ENCODE peak calls at places on chromosomes 12 and 14, in seven cellular contexts. One of them, this sample, is unnamed.

GRCh38 chr12:9692909-9693308 is 23.4 kb downstream of the CLEC2D start:
- DNase-seq in stimulated activated CD8-positive, alpha-beta memory T cell treated with anti-CD3 and anti-CD28 coated beads, Interleukin-4, amount 100 ng/mL, for 1 hour: no peak
- DNase-seq in activated T-cell treated with anti-CD3 and anti-CD28 coated beads, Interleukin-2, amount 50 U/mL, for 72 hours: no peak
- DNase-seq in ascending aorta: no peak
- DNase-seq in effector CD8-positive, alpha-beta T cell: no peak
- DNase-seq in T-helper 1 cell: no peak
- DNase-seq in skeletal muscle cell: no peak
- DNase-seq in this sample: no peak

GRCh38 chr12:60421741-60422140 is 825.9 kb downstream of the SLC16A7 start:
- DNase-seq in stimulated activated CD8-positive, alpha-beta memory T cell treated with anti-CD3 and anti-CD28 coated beads, Interleukin-4, amount 100 ng/mL, for 1 hour: no peak
- DNase-seq in activated T-cell treated with anti-CD3 and anti-CD28 coated beads, Interleukin-2, amount 50 U/mL, for 72 hours: no peak
- DNase-seq in ascending aorta: no peak
- DNase-seq in effector CD8-positive, alpha-beta T cell: no peak
- DNase-seq in T-helper 1 cell: no peak
- DNase-seq in skeletal muscle cell: no peak
- DNase-seq in this sample: no peak

GRCh38 chr14:37580146-37580545 is 14.9 kb downstream of the FOXA1 start:
- DNase-seq in stimulated activated CD8-positive, alpha-beta memory T cell treated with anti-CD3 and anti-CD28 coated beads, Interleukin-4, amount 100 ng/mL, for 1 hour: no peak
- DNase-seq in activated T-cell treated with anti-CD3 and anti-CD28 coated beads, Interleukin-2, amount 50 U/mL, for 72 hours: no peak
- DNase-seq in ascending aorta: no peak
- DNase-seq in effector CD8-positive, alpha-beta T cell: no peak
- DNase-seq in T-helper 1 cell: no peak
- DNase-seq in skeletal muscle cell: no peak
- DNase-seq in this sample: no peak

GRCh38 chr12:56029666-56030293 is 8.9 kb downstream of the IKZF4 start:
- DNase-seq in stimulated activated CD8-positive, alpha-beta memory T cell treated with anti-CD3 and anti-CD28 coated beads, Interleukin-4, amount 100 ng/mL, for 1 hour: no peak
- DNase-seq in activated T-cell treated with anti-CD3 and anti-CD28 coated beads, Interleukin-2, amount 50 U/mL, for 72 hours: peak
- DNase-seq in ascending aorta: no peak
- DNase-seq in effector CD8-positive, alpha-beta T cell: peak
- DNase-seq in T-helper 1 cell: peak
- DNase-seq in skeletal muscle cell: no peak
- DNase-seq in this sample: peak

GRCh38 chr12:121246893-121247557 is 37.1 kb downstream of the P2RX4 start:
- DNase-seq in stimulated activated CD8-positive, alpha-beta memory T cell treated with anti-CD3 and anti-CD28 coated beads, Interleukin-4, amount 100 ng/mL, for 1 hour: no peak
- DNase-seq in activated T-cell treated with anti-CD3 and anti-CD28 coated beads, Interleukin-2, amount 50 U/mL, for 72 hours: no peak
- DNase-seq in ascending aorta: no peak
- DNase-seq in effector CD8-positive, alpha-beta T cell: no peak
- DNase-seq in T-helper 1 cell: no peak
- DNase-seq in skeletal muscle cell: no peak
- DNase-seq in this sample: no peak

GRCh38 chr12:42705863-42706262 is 116.3 kb upstream of the PRICKLE1 start:
- DNase-seq in stimulated activated CD8-positive, alpha-beta memory T cell treated with anti-CD3 and anti-CD28 coated beads, Interleukin-4, amount 100 ng/mL, for 1 hour: no peak
- DNase-seq in activated T-cell treated with anti-CD3 and anti-CD28 coated beads, Interleukin-2, amount 50 U/mL, for 72 hours: no peak
- DNase-seq in ascending aorta: peak
- DNase-seq in effector CD8-positive, alpha-beta T cell: no peak
- DNase-seq in T-helper 1 cell: no peak
- DNase-seq in skeletal muscle cell: peak
- DNase-seq in this sample: no peak

GRCh38 chr12:44372259-44372658 is 503.9 kb downstream of the NELL2 start:
- DNase-seq in stimulated activated CD8-positive, alpha-beta memory T cell treated with anti-CD3 and anti-CD28 coated beads, Interleukin-4, amount 100 ng/mL, for 1 hour: no peak
- DNase-seq in activated T-cell treated with anti-CD3 and anti-CD28 coated beads, Interleukin-2, amount 50 U/mL, for 72 hours: no peak
- DNase-seq in ascending aorta: no peak
- DNase-seq in effector CD8-positive, alpha-beta T cell: no peak
- DNase-seq in T-helper 1 cell: no peak
- DNase-seq in skeletal muscle cell: peak
- DNase-seq in this sample: no peak

GRCh38 chr12:93780115-93780641 is 103.0 kb downstream of the CRADD start:
- DNase-seq in stimulated activated CD8-positive, alpha-beta memory T cell treated with anti-CD3 and anti-CD28 coated beads, Interleukin-4, amount 100 ng/mL, for 1 hour: no peak
- DNase-seq in activated T-cell treated with anti-CD3 and anti-CD28 coated beads, Interleukin-2, amount 50 U/mL, for 72 hours: no peak
- DNase-seq in ascending aorta: no peak
- DNase-seq in effector CD8-positive, alpha-beta T cell: no peak
- DNase-seq in T-helper 1 cell: no peak
- DNase-seq in skeletal muscle cell: no peak
- DNase-seq in this sample: no peak

GRCh38 chr12:126784328-126784921 is 1482.5 kb upstream of the TMEM132C start:
- DNase-seq in stimulated activated CD8-positive, alpha-beta memory T cell treated with anti-CD3 and anti-CD28 coated beads, Interleukin-4, amount 100 ng/mL, for 1 hour: no peak
- DNase-seq in activated T-cell treated with anti-CD3 and anti-CD28 coated beads, Interleukin-2, amount 50 U/mL, for 72 hours: peak
- DNase-seq in ascending aorta: no peak
- DNase-seq in effector CD8-positive, alpha-beta T cell: no peak
- DNase-seq in T-helper 1 cell: no peak
- DNase-seq in skeletal muscle cell: no peak
- DNase-seq in this sample: no peak

GRCh38 chr12:71440393-71441349 is 1.1 kb downstream of the LGR5 start:
- DNase-seq in stimulated activated CD8-positive, alpha-beta memory T cell treated with anti-CD3 and anti-CD28 coated beads, Interleukin-4, amount 100 ng/mL, for 1 hour: no peak
- DNase-seq in activated T-cell treated with anti-CD3 and anti-CD28 coated beads, Interleukin-2, amount 50 U/mL, for 72 hours: no peak
- DNase-seq in ascending aorta: no peak
- DNase-seq in effector CD8-positive, alpha-beta T cell: no peak
- DNase-seq in T-helper 1 cell: peak
- DNase-seq in skeletal muscle cell: no peak
- DNase-seq in this sample: no peak

GRCh38 chr12:127779301-127780045 is 487.5 kb upstream of the TMEM132C start:
- DNase-seq in stimulated activated CD8-positive, alpha-beta memory T cell treated with anti-CD3 and anti-CD28 coated beads, Interleukin-4, amount 100 ng/mL, for 1 hour: no peak
- DNase-seq in activated T-cell treated with anti-CD3 and anti-CD28 coated beads, Interleukin-2, amount 50 U/mL, for 72 hours: no peak
- DNase-seq in ascending aorta: no peak
- DNase-seq in effector CD8-positive, alpha-beta T cell: no peak
- DNase-seq in T-helper 1 cell: no peak
- DNase-seq in skeletal muscle cell: no peak
- DNase-seq in this sample: no peak

GRCh38 chr12:32106153-32106516 is 512 bp upstream of the BICD1 start:
- DNase-seq in stimulated activated CD8-positive, alpha-beta memory T cell treated with anti-CD3 and anti-CD28 coated beads, Interleukin-4, amount 100 ng/mL, for 1 hour: no peak
- DNase-seq in activated T-cell treated with anti-CD3 and anti-CD28 coated beads, Interleukin-2, amount 50 U/mL, for 72 hours: no peak
- DNase-seq in ascending aorta: no peak
- DNase-seq in effector CD8-positive, alpha-beta T cell: no peak
- DNase-seq in T-helper 1 cell: no peak
- DNase-seq in skeletal muscle cell: no peak
- DNase-seq in this sample: no peak

GRCh38 chr14:71497645-71498086 is 434.6 kb upstream of the RGS6 start:
- DNase-seq in stimulated activated CD8-positive, alpha-beta memory T cell treated with anti-CD3 and anti-CD28 coated beads, Interleukin-4, amount 100 ng/mL, for 1 hour: no peak
- DNase-seq in activated T-cell treated with anti-CD3 and anti-CD28 coated beads, Interleukin-2, amount 50 U/mL, for 72 hours: peak
- DNase-seq in ascending aorta: no peak
- DNase-seq in effector CD8-positive, alpha-beta T cell: no peak
- DNase-seq in T-helper 1 cell: peak
- DNase-seq in skeletal muscle cell: no peak
- DNase-seq in this sample: no peak

GRCh38 chr12:94100990-94101901 is 47.1 kb upstream of the PLXNC1 start:
- DNase-seq in stimulated activated CD8-positive, alpha-beta memory T cell treated with anti-CD3 and anti-CD28 coated beads, Interleukin-4, amount 100 ng/mL, for 1 hour: peak
- DNase-seq in activated T-cell treated with anti-CD3 and anti-CD28 coated beads, Interleukin-2, amount 50 U/mL, for 72 hours: peak
- DNase-seq in ascending aorta: peak
- DNase-seq in effector CD8-positive, alpha-beta T cell: peak
- DNase-seq in T-helper 1 cell: peak
- DNase-seq in skeletal muscle cell: no peak
- DNase-seq in this sample: peak

GRCh38 chr12:133181238-133181959 is at the start of gene ZNF268:
- DNase-seq in stimulated activated CD8-positive, alpha-beta memory T cell treated with anti-CD3 and anti-CD28 coated beads, Interleukin-4, amount 100 ng/mL, for 1 hour: peak
- DNase-seq in activated T-cell treated with anti-CD3 and anti-CD28 coated beads, Interleukin-2, amount 50 U/mL, for 72 hours: peak
- DNase-seq in ascending aorta: peak
- DNase-seq in effector CD8-positive, alpha-beta T cell: peak
- DNase-seq in T-helper 1 cell: peak
- DNase-seq in skeletal muscle cell: peak
- DNase-seq in this sample: peak

GRCh38 chr12:65556676-65557424 is 267.4 kb upstream of the HMGA2 start:
- DNase-seq in stimulated activated CD8-positive, alpha-beta memory T cell treated with anti-CD3 and anti-CD28 coated beads, Interleukin-4, amount 100 ng/mL, for 1 hour: peak
- DNase-seq in activated T-cell treated with anti-CD3 and anti-CD28 coated beads, Interleukin-2, amount 50 U/mL, for 72 hours: peak
- DNase-seq in ascending aorta: peak
- DNase-seq in effector CD8-positive, alpha-beta T cell: peak
- DNase-seq in T-helper 1 cell: peak
- DNase-seq in skeletal muscle cell: no peak
- DNase-seq in this sample: peak

GRCh38 chr12:108856428-108857157 is 790 bp downstream of the SSH1 start:
- DNase-seq in stimulated activated CD8-positive, alpha-beta memory T cell treated with anti-CD3 and anti-CD28 coated beads, Interleukin-4, amount 100 ng/mL, for 1 hour: no peak
- DNase-seq in activated T-cell treated with anti-CD3 and anti-CD28 coated beads, Interleukin-2, amount 50 U/mL, for 72 hours: peak
- DNase-seq in ascending aorta: peak
- DNase-seq in effector CD8-positive, alpha-beta T cell: peak
- DNase-seq in T-helper 1 cell: peak
- DNase-seq in skeletal muscle cell: peak
- DNase-seq in this sample: peak

GRCh38 chr12:6062427-6063378 is 61.8 kb downstream of the VWF start:
- DNase-seq in stimulated activated CD8-positive, alpha-beta memory T cell treated with anti-CD3 and anti-CD28 coated beads, Interleukin-4, amount 100 ng/mL, for 1 hour: no peak
- DNase-seq in activated T-cell treated with anti-CD3 and anti-CD28 coated beads, Interleukin-2, amount 50 U/mL, for 72 hours: peak
- DNase-seq in ascending aorta: no peak
- DNase-seq in effector CD8-positive, alpha-beta T cell: peak
- DNase-seq in T-helper 1 cell: peak
- DNase-seq in skeletal muscle cell: no peak
- DNase-seq in this sample: peak

GRCh38 chr12:102955926-102956737 is 1.3 kb upstream of the ASCL1 start:
- DNase-seq in stimulated activated CD8-positive, alpha-beta memory T cell treated with anti-CD3 and anti-CD28 coated beads, Interleukin-4, amount 100 ng/mL, for 1 hour: no peak
- DNase-seq in activated T-cell treated with anti-CD3 and anti-CD28 coated beads, Interleukin-2, amount 50 U/mL, for 72 hours: no peak
- DNase-seq in ascending aorta: no peak
- DNase-seq in effector CD8-positive, alpha-beta T cell: no peak
- DNase-seq in T-helper 1 cell: no peak
- DNase-seq in skeletal muscle cell: no peak
- DNase-seq in this sample: no peak

GRCh38 chr14:74213907-74214803 is 25.1 kb upstream of the VSX2 start:
- DNase-seq in stimulated activated CD8-positive, alpha-beta memory T cell treated with anti-CD3 and anti-CD28 coated beads, Interleukin-4, amount 100 ng/mL, for 1 hour: no peak
- DNase-seq in activated T-cell treated with anti-CD3 and anti-CD28 coated beads, Interleukin-2, amount 50 U/mL, for 72 hours: no peak
- DNase-seq in ascending aorta: no peak
- DNase-seq in effector CD8-positive, alpha-beta T cell: no peak
- DNase-seq in T-helper 1 cell: no peak
- DNase-seq in skeletal muscle cell: no peak
- DNase-seq in this sample: no peak

GRCh38 chr12:128789356-128789929 is 34.3 kb downstream of the SLC15A4 start:
- DNase-seq in stimulated activated CD8-positive, alpha-beta memory T cell treated with anti-CD3 and anti-CD28 coated beads, Interleukin-4, amount 100 ng/mL, for 1 hour: no peak
- DNase-seq in activated T-cell treated with anti-CD3 and anti-CD28 coated beads, Interleukin-2, amount 50 U/mL, for 72 hours: no peak
- DNase-seq in ascending aorta: no peak
- DNase-seq in effector CD8-positive, alpha-beta T cell: no peak
- DNase-seq in T-helper 1 cell: no peak
- DNase-seq in skeletal muscle cell: no peak
- DNase-seq in this sample: no peak